ENCODE peak calls at places on chromosomes 6 and 20, in seven cellular contexts. N, G, Z, J, S, H and Y are unnamed samples.

GRCh38 chr6:127053032-127053908 is 65.2 kb upstream of the RSPO3 start:
- DNase-seq in N (no peak), G (peak; percentile 4), Z (no peak), J (no peak), S (no peak), H (no peak), Y (no peak)

GRCh38 chr6:95084867-95085266 is 492.5 kb upstream of the MANEA start:
- DNase-seq in N (peak; percentile 63), G (no peak), Z (no peak), J (no peak), S (no peak), H (no peak), Y (no peak)

GRCh38 chr6:105988321-105988720 is 97.8 kb upstream of the PRDM1 start:
- DNase-seq in N (no peak), G (peak; percentile 31), Z (no peak), J (no peak), S (no peak), H (no peak), Y (no peak)

GRCh38 chr6:5547571-5547970 is 286.3 kb downstream of the FARS2 start:
- DNase-seq in N (no peak), G (no peak), Z (no peak), J (no peak), S (no peak), H (no peak), Y (no peak)

GRCh38 chr6:17527076-17527475 is 73.0 kb upstream of the FAM8A1 start:
- DNase-seq in N (no peak), G (peak; percentile 50), Z (no peak), J (no peak), S (no peak), H (no peak), Y (no peak)

GRCh38 chr20:51059862-51060261 is 37.0 kb upstream of the KCNG1 start:
- DNase-seq in N (no peak), G (no peak), Z (no peak), J (no peak), S (no peak), H (no peak), Y (no peak)

GRCh38 chr6:35496036-35496850 is 636 bp downstream of the TEAD3 start:
- DNase-seq in N (no peak), G (peak; percentile 67), Z (no peak), J (no peak), S (peak; percentile 64), H (no peak), Y (no peak)

GRCh38 chr6:162177733-162178132 is 549.8 kb downstream of the PRKN start:
- DNase-seq in N (no peak), G (peak; percentile 10), Z (no peak), J (peak; percentile 4), S (no peak), H (peak; percentile 72), Y (no peak)

GRCh38 chr6:113908801-113909200 is 51.7 kb downstream of the MARCKS start:
- DNase-seq in N (no peak), G (no peak), Z (no peak), J (no peak), S (no peak), H (no peak), Y (no peak)

GRCh38 chr6:135054238-135054574 is 416 bp downstream of the HBS1L start:
- DNase-seq in N (no peak), G (no peak), Z (no peak), J (no peak), S (no peak), H (no peak), Y (no peak)

GRCh38 chr6:148200302-148200701 is 142.3 kb upstream of the SASH1 start:
- DNase-seq in N (no peak), G (no peak), Z (no peak), J (no peak), S (no peak), H (peak; percentile 11), Y (no peak)

GRCh38 chr6:169220068-169220964 is 33.3 kb downstream of the THBS2 start:
- DNase-seq in N (no peak), G (no peak), Z (no peak), J (no peak), S (peak; percentile 12), H (no peak), Y (no peak)

GRCh38 chr20:10714236-10714975 is 40.6 kb upstream of the JAG1 start:
- DNase-seq in N (no peak), G (no peak), Z (no peak), J (no peak), S (no peak), H (no peak), Y (no peak)

GRCh38 chr6:140382351-140382750 is 1007.9 kb upstream of the CITED2 start:
- DNase-seq in N (no peak), G (no peak), Z (no peak), J (no peak), S (no peak), H (no peak), Y (no peak)

GRCh38 chr6:123965894-123966293 is 162.2 kb downstream of the NKAIN2 start:
- DNase-seq in N (no peak), G (no peak), Z (no peak), J (peak; percentile 59), S (no peak), H (no peak), Y (no peak)